ENCODE peak calls at places on chromosomes 11 and 22, in six cellular contexts. N, T, E, W, X and J are unnamed samples. For H3K36me3, the result is how much of the 10 kb centered on the place peaks cover.

GRCh38 chr11:102421262-102421661 is 31.3 kb downstream of the TMEM123 start:
- DNase-seq in T (no peak), X (no peak), N (no peak), W (no peak), E (no peak), J (no peak)

GRCh38 chr11:45885274-45885920 is at the start of gene MAPK8IP1:
- DNase-seq in N (no peak), E (peak), X (peak), W (no peak), T (peak), J (peak)

GRCh38 chr11:86490582-86490981 is 115.9 kb downstream of the CCDC81 start:
- DNase-seq in T (peak), E (no peak), W (no peak), X (no peak), N (no peak), J (no peak)

GRCh38 chr11:45150301-45150700 is 3.9 kb downstream of the PRDM11 start:
- DNase-seq in X (no peak), W (no peak), E (peak), T (no peak), N (no peak), J (no peak)

GRCh38 chr11:127454856-127455255 is 454.3 kb upstream of the KIRREL3 start:
- DNase-seq in E (no peak), N (no peak), W (no peak), X (peak), T (no peak), J (no peak)

GRCh38 chr11:86396403-86396802 is 21.7 kb downstream of the CCDC81 start:
- DNase-seq in E (no peak), W (no peak), X (no peak), N (no peak), T (peak), J (no peak)

GRCh38 chr22:42365337-42365865 is 66.8 kb downstream of the NFAM1 start:
- DNase-seq in E (no peak), W (no peak), X (peak), T (no peak), N (no peak), J (no peak)

GRCh38 chr11:118060081-118060661 is 16.7 kb upstream of the TMPRSS4 start:
- DNase-seq in E (no peak), W (no peak), X (no peak), T (no peak), N (no peak), J (peak)

GRCh38 chr22:31211862-31212730 is at the start of gene LIMK2:
- DNase-seq in W (peak), E (peak), X (peak), T (peak), N (no peak), J (peak)

GRCh38 chr11:33829430-33830141 is 55.3 kb upstream of the FBXO3 start:
- DNase-seq in N (peak), T (peak), E (no peak), W (peak), X (peak), J (peak)

GRCh38 chr22:19176732-19177131 is 1.8 kb downstream of the SLC25A1 start:
- DNase-seq in E (no peak), X (no peak), N (no peak), T (no peak), W (no peak), J (no peak)

GRCh38 chr11:79973701-79974626 is 533.1 kb upstream of the TENM4 start:
- DNase-seq in X (peak), T (no peak), E (no peak), N (no peak), W (no peak), J (no peak)

GRCh38 chr11:36583667-36584066 is 10.6 kb upstream of the IFTAP start:
- DNase-seq in X (peak), W (no peak), T (no peak), N (no peak), E (no peak), J (no peak)

GRCh38 chr22:45104313-45104712 is 59.4 kb upstream of the NUP50 start:
- DNase-seq in X (no peak), T (no peak), N (no peak), E (no peak), W (no peak), J (no peak)

GRCh38 chr22:46070215-46070721 is 80.1 kb upstream of the PPARA start:
- DNase-seq in T (peak), N (no peak), E (peak), X (peak), W (no peak), J (peak)

GRCh38 chr11:115084191-115084590 is 405.9 kb downstream of the NXPE2 start:
- DNase-seq in W (no peak), E (no peak), X (no peak), N (no peak), T (no peak), J (no peak)

GRCh38 chr11:96309001-96309642 is 33.9 kb downstream of the MAML2 start:
- DNase-seq in N (no peak), X (no peak), E (no peak), W (no peak), T (peak), J (no peak)

GRCh38 chr11:43384393-43384792 is 25.7 kb downstream of the TTC17 start:
- DNase-seq in E (no peak), X (no peak), T (no peak), N (no peak), W (no peak), J (no peak)

GRCh38 chr11:26901162-26901561 is 92.8 kb upstream of the FIBIN start:
- DNase-seq in E (no peak), X (no peak), N (no peak), T (no peak), W (no peak), J (no peak)

GRCh38 chr11:833114-833791 is 501 bp downstream of the CD151 start:
- DNase-seq in N (no peak), X (peak), E (peak), W (no peak), T (peak), J (peak)

GRCh38 chr22:26610072-26610958 is 7.5 kb downstream of the CRYBB1 start:
- DNase-seq in N (no peak), W (no peak), T (no peak), X (no peak), E (peak), J (peak)

GRCh38 chr11:72394456-72394855 is 39.9 kb downstream of the CLPB start:
- DNase-seq in N (no peak), E (no peak), W (no peak), X (no peak), T (no peak), J (no peak)

GRCh38 chr11:36271794-36272409 is 17.3 kb downstream of the COMMD9 start:
- DNase-seq in X (no peak), W (no peak), N (no peak), T (no peak), E (no peak), J (no peak)

GRCh38 chr22:39244496-39245129 is at the start of gene PDGFB:
- DNase-seq in W (no peak), T (peak), E (no peak), X (peak), N (no peak), J (peak)

GRCh38 chr22:43396321-43396933 is 15.4 kb upstream of the MPPED1 start:
- DNase-seq in N (no peak), X (no peak), T (no peak), W (no peak), E (peak), J (no peak)

GRCh38 chr11:108887436-108888238 is 222.8 kb downstream of the DDX10 start:
- DNase-seq in E (no peak), T (no peak), W (no peak), N (no peak), X (no peak), J (no peak)

GRCh38 chr11:110075087-110075821 is 17.9 kb upstream of the ZC3H12C start:
- DNase-seq in X (no peak), W (no peak), N (no peak), T (no peak), E (no peak), J (no peak)

GRCh38 chr11:127644366-127644765 is 643.8 kb upstream of the KIRREL3 start:
- DNase-seq in W (no peak), T (no peak), N (no peak), E (no peak), X (no peak), J (no peak)

GRCh38 chr11:32188785-32189184 is 97.9 kb downstream of the RCN1 start:
- DNase-seq in W (no peak), X (peak), E (no peak), T (no peak), N (no peak), J (no peak)

GRCh38 chr11:73184953-73185671 is 33.0 kb upstream of the P2RY2 start:
- DNase-seq in E (peak), N (peak), T (peak), X (peak), W (peak), J (peak)

GRCh38 chr11:132992838-132993680 is 539.2 kb downstream of the OPCML start:
- DNase-seq in T (no peak), W (no peak), E (no peak), N (no peak), X (peak), J (no peak)

GRCh38 chr11:80414766-80415165 is 973.9 kb upstream of the TENM4 start:
- DNase-seq in T (peak), N (no peak), X (no peak), E (no peak), W (no peak), J (no peak)

GRCh38 chr11:112157274-112157766 is 6.6 kb downstream of the IL18 start:
- DNase-seq in T (peak), E (no peak), W (peak), X (no peak), N (peak), J (no peak)

GRCh38 chr11:28517621-28518020 is 409.4 kb downstream of the METTL15 start:
- DNase-seq in W (no peak), N (no peak), T (no peak), X (no peak), E (no peak), J (no peak)

GRCh38 chr11:55357560-55358184 is 10.1 kb upstream of the OR4A15 start:
- DNase-seq in T (no peak), E (no peak), N (no peak), X (peak), W (no peak), J (no peak)

GRCh38 chr22:49032821-49033220 is 794.9 kb downstream of the BRD1 start:
- DNase-seq in W (no peak), X (no peak), N (no peak), E (peak), T (no peak), J (no peak)

GRCh38 chr11:9090488-9091043 is 833 bp downstream of the SCUBE2 start:
- DNase-seq in T (peak), N (no peak), X (peak), W (no peak), E (no peak), J (no peak)

GRCh38 chr11:131690362-131690761 is 319.9 kb downstream of the NTM start:
- DNase-seq in N (no peak), T (no peak), W (no peak), X (no peak), E (no peak), J (no peak)

DNA sequence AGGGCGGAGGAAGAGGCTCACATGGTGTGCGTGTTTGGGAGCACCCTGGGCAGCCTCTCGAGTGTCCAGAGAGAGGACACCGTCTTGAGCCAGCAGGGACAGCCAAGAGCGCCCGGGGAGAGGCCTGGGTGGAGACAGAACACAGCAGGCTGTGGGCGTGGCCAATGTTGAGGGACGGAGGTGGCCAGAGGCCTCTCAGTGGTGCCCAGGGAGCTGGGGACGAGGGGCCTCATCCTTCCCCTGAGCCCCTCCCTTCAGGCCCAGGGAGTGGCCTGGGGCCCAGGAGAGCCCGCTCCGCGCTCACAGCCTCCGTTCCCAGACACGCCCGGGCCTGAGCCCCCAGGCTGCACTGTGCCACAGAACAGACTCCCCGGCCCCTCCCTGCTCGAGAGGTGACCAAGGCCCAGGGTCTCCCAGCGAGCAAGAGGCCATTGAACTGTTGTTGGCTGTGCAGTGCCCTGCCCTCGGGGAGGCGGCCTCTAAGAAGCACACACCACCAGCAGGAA is 48.4 kb downstream of the CDKN1C start:
- DNase-seq in E (no peak), W (peak), T (no peak), N (no peak), X (peak), J (peak)
- TF ChIP-seq CTCF in E (peak), W (peak), T (no peak), N (no peak), X (no peak), J (peak)

DNA sequence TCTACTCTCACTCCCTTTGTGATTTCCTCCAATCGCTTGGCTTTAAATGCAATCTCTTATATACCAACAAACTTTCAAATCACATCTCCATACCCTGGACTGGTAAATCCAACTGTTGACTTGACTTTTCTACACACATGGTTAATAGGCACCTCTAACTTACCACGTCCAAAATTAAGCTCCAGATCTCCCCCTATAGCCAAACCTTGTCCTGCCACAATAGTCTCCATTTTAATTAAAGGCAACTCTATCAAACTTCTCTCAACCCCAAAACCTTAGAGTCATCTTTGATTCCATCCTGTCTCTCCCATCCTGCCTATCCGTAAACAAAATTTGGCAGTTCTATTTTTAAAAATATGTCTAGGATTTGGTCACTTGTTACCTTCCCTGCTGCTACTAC is 141.8 kb upstream of the DDI1 start:
- DNase-seq in W (no peak), T (no peak), X (no peak), E (no peak), N (no peak), J (no peak)
- TF ChIP-seq POLR2AphosphoS5 in W (no peak), T (no peak), X (no peak), E (no peak), N (no peak), J (no peak)

GRCh38 chr11:65719887-65720236 is 736 bp downstream of the RNASEH2C start:
- DNase-seq in X (no peak), N (no peak), T (peak), E (no peak), W (no peak), J (no peak)

GRCh38 chr11:65717906-65718305 is 2.7 kb downstream of the RNASEH2C start:
- DNase-seq in T (no peak), E (no peak), W (no peak), X (no peak), N (no peak), J (no peak)

GRCh38 chr11:65718964-65719492 is 1.6 kb downstream of the RNASEH2C start:
- DNase-seq in W (no peak), N (no peak), T (no peak), X (no peak), E (no peak), J (no peak)

GRCh38 chr11:65716774-65717405 is 3.7 kb downstream of the RNASEH2C start:
- DNase-seq in N (no peak), W (no peak), T (no peak), X (no peak), E (no peak), J (no peak)

GRCh38 chr11:65718531-65718930 is 2.1 kb downstream of the RNASEH2C start:
- DNase-seq in N (no peak), X (no peak), W (no peak), E (no peak), T (no peak), J (no peak)
- H3K36me3 ChIP-seq in N (under half), X (under half), W (under half), E (half or more), T (under half), J (under half)

GRCh38 chr11:122024278-122024677 is 91.7 kb downstream of the BLID start:
- DNase-seq in X (no peak), E (no peak), W (no peak), N (no peak), T (no peak), J (no peak)

GRCh38 chr11:122022646-122023045 is 93.4 kb downstream of the BLID start:
- DNase-seq in W (no peak), N (no peak), X (no peak), T (no peak), E (no peak), J (no peak)

GRCh38 chr11:122025757-122026156 is 90.3 kb downstream of the BLID start:
- DNase-seq in W (peak), T (no peak), N (no peak), X (peak), E (no peak), J (no peak)

GRCh38 chr11:122020902-122021301 is 95.1 kb downstream of the BLID start:
- DNase-seq in W (no peak), T (peak), E (no peak), X (peak), N (no peak), J (no peak)

DNA sequence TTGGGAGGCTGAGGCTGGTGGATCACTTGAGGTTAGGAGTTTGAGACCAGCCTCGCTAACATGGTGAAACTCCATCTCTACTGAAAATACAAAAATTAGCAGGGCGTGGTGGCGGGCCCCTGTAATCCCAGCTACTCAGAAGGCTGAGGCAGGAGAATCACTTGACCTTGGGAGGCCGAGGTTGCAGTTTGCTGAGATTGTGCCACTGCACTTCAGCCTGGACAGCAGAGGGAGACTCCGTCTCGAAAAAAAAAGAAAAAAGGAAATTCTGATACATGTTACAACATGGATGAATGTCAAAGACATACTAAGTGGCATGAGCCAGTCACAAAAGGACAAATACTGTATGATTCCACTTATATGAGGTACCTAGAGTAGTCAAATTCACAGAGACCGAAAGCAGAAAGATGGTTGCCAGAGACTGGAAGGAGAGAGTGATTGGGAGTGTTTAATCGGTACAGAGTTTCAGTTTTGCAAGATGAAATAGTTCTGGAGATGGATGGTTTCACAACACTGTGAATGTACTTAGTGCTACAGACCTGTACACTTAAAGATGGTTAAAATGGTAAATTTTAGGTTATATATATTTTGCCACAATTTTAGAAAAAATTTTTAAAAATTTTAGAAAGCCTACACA is 92.3 kb downstream of the BLID start:
- DNase-seq in W (no peak), T (peak), X (no peak), N (no peak), E (no peak), J (no peak)
- TF ChIP-seq CTCF in W (peak), T (no peak), X (no peak), N (peak), E (no peak), J (no peak)

GRCh38 chr22:35394810-35395563 is 5.0 kb upstream of the MCM5 start:
- DNase-seq in T (no peak), W (no peak), N (no peak), X (no peak), E (no peak), J (no peak)

GRCh38 chr22:35390933-35391332 is 9.0 kb upstream of the MCM5 start:
- DNase-seq in T (no peak), E (no peak), X (no peak), N (no peak), W (no peak), J (no peak)

GRCh38 chr22:35394011-35394312 is 6.0 kb upstream of the MCM5 start:
- DNase-seq in N (no peak), E (no peak), X (no peak), T (peak), W (no peak), J (no peak)

GRCh38 chr22:35393116-35394010 is 6.6 kb upstream of the MCM5 start:
- DNase-seq in T (no peak), X (no peak), N (no peak), W (no peak), E (no peak), J (no peak)

GRCh38 chr22:35392357-35392756 is 7.6 kb upstream of the MCM5 start:
- DNase-seq in W (no peak), E (no peak), T (no peak), X (no peak), N (no peak), J (peak)
- TF ChIP-seq POLR2AphosphoS5 in W (no peak), E (peak), T (no peak), X (no peak), N (no peak), J (no peak)

GRCh38 chr11:67136156-67136555 is 17.1 kb downstream of the KDM2A start:
- DNase-seq in W (no peak), N (no peak), T (no peak), E (no peak), X (no peak), J (no peak)

DNA sequence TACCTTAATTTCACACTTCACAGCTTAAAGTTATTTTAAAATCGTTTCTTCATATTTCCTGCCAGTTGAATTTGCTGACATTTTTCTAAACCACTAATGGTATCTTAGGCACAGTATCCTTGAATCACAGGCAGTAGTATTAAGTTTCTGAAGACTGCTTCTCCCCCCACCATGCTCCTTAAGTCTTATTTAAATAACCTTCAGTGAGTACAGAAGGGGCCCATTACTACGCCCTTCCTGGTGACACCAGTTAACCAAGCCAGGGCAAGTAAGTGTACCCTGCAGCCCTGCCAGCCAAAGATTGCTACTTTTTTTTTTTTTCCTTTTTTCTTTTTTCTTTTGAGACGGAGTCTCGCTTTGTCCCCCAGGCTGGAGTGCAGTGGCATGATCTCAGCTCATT is 19.9 kb downstream of the KDM2A start:
- DNase-seq in X (no peak), E (no peak), W (no peak), T (no peak), N (no peak), J (no peak)
- H3K36me3 ChIP-seq in X (under half), E (half or more), W (under half), T (under half), N (under half), J (under half)

DNA sequence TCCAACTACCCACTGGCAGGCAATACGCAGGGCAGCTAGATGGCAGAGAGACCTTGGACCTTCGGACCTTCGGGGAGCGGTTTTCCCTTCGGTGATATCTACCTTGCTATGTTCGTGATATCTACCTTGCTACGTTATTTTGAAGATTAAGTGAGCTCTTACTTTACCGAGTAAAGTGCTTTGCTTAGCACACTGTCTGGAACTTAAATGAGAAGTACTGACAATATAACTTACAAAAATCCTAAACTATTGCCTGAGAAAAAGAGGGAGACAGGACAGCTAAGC is 1.0 kb upstream of the PRDM10 start:
- DNase-seq in N (no peak), E (no peak), X (no peak), T (no peak), W (no peak), J (peak)
- TF ChIP-seq CTCF in N (no peak), E (no peak), X (no peak), T (no peak), W (no peak), J (no peak)

GRCh38 chr11:10500263-10500601 is 40.8 kb downstream of the RNF141 start:
- DNase-seq in T (no peak), W (no peak), E (no peak), X (no peak), N (no peak), J (no peak)
- TF ChIP-seq POLR2AphosphoS5 in T (no peak), W (no peak), E (no peak), X (no peak), N (no peak), J (no peak)

GRCh38 chr22:17606472-17606871 is 22.1 kb downstream of the ATP6V1E1 start:
- DNase-seq in X (no peak), T (no peak), N (no peak), E (peak), W (no peak), J (no peak)
- H3K36me3 ChIP-seq in X (under half), T (under half), N (under half), E (half or more), W (under half), J (under half)